ENCODE peak calls at places on chromosomes 11 and 22, in six cellular contexts. I is fibroblast of the aortic adventitia; O is CD8-positive, alpha-beta memory T cell; S is NCI-H1092; W is nucleus accumbens; G is Caki2. K is an unnamed sample.

GRCh38 chr22:46029036-46029435 is 52.1 kb upstream of the WNT7B start:
- DNase-seq in W (no peak), S (no peak), O (no peak), I (no peak), G (no peak), K (no peak)

GRCh38 chr11:65643971-65644370 is 6.1 kb downstream of the SIPA1 start:
- DNase-seq in I (no peak), S (no peak), O (no peak), W (no peak), G (peak; percentile 63), K (peak; percentile 57)

GRCh38 chr22:30265851-30266444 is 703 bp downstream of the OSM start:
- DNase-seq in O (peak; percentile 90), G (no peak), S (no peak), I (no peak), W (no peak), K (no peak)

GRCh38 chr11:76859708-76860233 is 947 bp upstream of the ACER3 start:
- DNase-seq in G (no peak), W (no peak), O (no peak), I (no peak), S (no peak), K (no peak)

GRCh38 chr11:11403763-11404725 is 51.0 kb upstream of the CSNK2A3 start:
- DNase-seq in I (peak; percentile 65), G (no peak), S (peak; percentile 26), O (no peak), W (no peak), K (peak; percentile 43)

GRCh38 chr11:124874571-124875255 is 9.5 kb downstream of the ROBO3 start:
- DNase-seq in S (no peak), I (no peak), O (no peak), W (no peak), G (no peak), K (no peak)

GRCh38 chr11:326842-327580 is 6.4 kb upstream of the IFITM3 start:
- DNase-seq in W (no peak), S (no peak), I (peak; percentile 58), O (peak; percentile 81), G (no peak), K (no peak)

GRCh38 chr11:1782026-1782696 is 18.4 kb upstream of the CTSD start:
- DNase-seq in G (no peak), W (no peak), I (no peak), O (no peak), S (no peak), K (no peak)

GRCh38 chr11:105466582-105467228 is 143.2 kb upstream of the GRIA4 start:
- DNase-seq in G (peak; percentile 18), O (no peak), I (peak; percentile 14), S (no peak), W (no peak), K (no peak)

GRCh38 chr11:32391965-32392553 is 43.3 kb downstream of the WT1 start:
- DNase-seq in O (no peak), G (no peak), W (no peak), I (peak; percentile 91), S (no peak), K (no peak)

GRCh38 chr11:134596404-134596803 is 184.4 kb upstream of the B3GAT1 start:
- DNase-seq in I (no peak), W (no peak), S (no peak), G (no peak), O (no peak), K (no peak)

GRCh38 chr22:44567846-44568493 is 69.9 kb upstream of the RTL6 start:
- DNase-seq in W (no peak), O (peak; percentile 35), G (no peak), S (no peak), I (peak; percentile 58), K (peak; percentile 59)

GRCh38 chr11:27971256-27971655 is 136.7 kb downstream of the KIF18A start:
- DNase-seq in S (no peak), I (no peak), O (no peak), W (no peak), G (no peak), K (no peak)

GRCh38 chr11:72250661-72251465 is 6.9 kb upstream of the PHOX2A start:
- DNase-seq in G (no peak), O (no peak), W (no peak), I (no peak), S (no peak), K (no peak)

GRCh38 chr22:30730351-30730750 is 35.7 kb downstream of the OSBP2 start:
- DNase-seq in S (no peak), G (no peak), I (no peak), W (no peak), O (no peak), K (no peak)

GRCh38 chr11:68998390-68998911 is 14.6 kb downstream of the MRGPRF start:
- DNase-seq in S (peak; percentile 84), I (peak; percentile 32), O (no peak), G (no peak), W (no peak), K (no peak)

GRCh38 chr11:44068180-44068579 is 2.1 kb downstream of the ACCS start:
- DNase-seq in S (no peak), I (no peak), W (no peak), G (no peak), O (no peak), K (no peak)

GRCh38 chr11:69274531-69275016 is 19.4 kb upstream of the MYEOV start:
- DNase-seq in I (no peak), S (no peak), G (no peak), O (no peak), W (no peak), K (no peak)

GRCh38 chr22:36773935-36774334 is 2.0 kb downstream of the IFT27 start:
- DNase-seq in G (peak; percentile 72), W (no peak), O (no peak), I (peak; percentile 65), S (peak; percentile 3), K (peak; percentile 31)

GRCh38 chr22:40209945-40210485 is 32.3 kb downstream of the TNRC6B start:
- DNase-seq in G (no peak), I (no peak), O (peak; percentile 26), W (no peak), S (no peak), K (no peak)

K was measured in mesendoderm.